ENCODE peak calls at places on chromosome 16, in seven cellular contexts. W is epithelial cell of esophagus, U is cardiac fibroblast, E is adrenal gland, I is lung, P is AG09309, T is coronary artery. K is an unnamed sample.

GRCh38 chr16:83689385-83689831 is 118.4 kb upstream of the HSBP1 start:
- DNase-seq in W (peak), U (peak), E (no peak), I (no peak), P (peak), T (no peak), K (peak)

GRCh38 chr16:57268804-57269800 is 15.4 kb downstream of the PLLP start:
- DNase-seq in W (no peak), U (no peak), E (peak), I (peak), P (no peak), T (peak), K (peak)

GRCh38 chr16:9159839-9160550 is 68.6 kb downstream of the HAPSTR1 start:
- DNase-seq in W (peak), U (peak), E (peak), I (peak), P (no peak), T (no peak), K (peak)

GRCh38 chr16:17777461-17777863 is 306.7 kb upstream of the XYLT1 start:
- DNase-seq in W (no peak), U (peak), E (no peak), I (no peak), P (peak), T (no peak), K (peak)

GRCh38 chr16:86844691-86845090 is 266.3 kb downstream of the FOXL1 start:
- DNase-seq in W (peak), U (no peak), E (no peak), I (no peak), P (no peak), T (no peak), K (no peak)

GRCh38 chr16:87806608-87807546 is 41.1 kb upstream of the KLHDC4 start:
- DNase-seq in W (peak), U (peak), E (peak), I (peak), P (peak), T (no peak), K (peak)

GRCh38 chr16:66250686-66251405 is 115.6 kb upstream of the CDH5 start:
- DNase-seq in W (no peak), U (peak), E (no peak), I (peak), P (no peak), T (peak), K (peak)

GRCh38 chr16:47143329-47143676 is 442 bp downstream of the NETO2 start:
- DNase-seq in W (peak), U (peak), E (peak), I (peak), P (no peak), T (no peak), K (peak)

GRCh38 chr16:80273635-80274538 is 266.9 kb upstream of the DYNLRB2 start:
- DNase-seq in W (peak), U (peak), E (no peak), I (no peak), P (peak), T (no peak), K (peak)

GRCh38 chr16:89324056-89325010 is 106.8 kb downstream of the ZNF778 start:
- DNase-seq in W (peak), U (peak), E (no peak), I (no peak), P (no peak), T (peak), K (peak)

GRCh38 chr16:30533748-30534367 is 800 bp downstream of the ZNF747 start:
- DNase-seq in W (no peak), U (no peak), E (no peak), I (no peak), P (no peak), T (peak), K (no peak)

GRCh38 chr16:74984194-74984669 is 691 bp downstream of the WDR59 start:
- DNase-seq in W (peak), U (peak), E (no peak), I (no peak), P (no peak), T (no peak), K (peak)

GRCh38 chr16:68548947-68549346 is 9.9 kb downstream of the ZFP90 start:
- DNase-seq in W (no peak), U (no peak), E (no peak), I (no peak), P (no peak), T (no peak), K (no peak)

GRCh38 chr16:53673189-53673588 is 30.5 kb downstream of the RPGRIP1L start:
- DNase-seq in W (no peak), U (no peak), E (no peak), I (no peak), P (no peak), T (no peak), K (no peak)

GRCh38 chr16:61879-62281 is 8.3 kb downstream of the SNRNP25 start:
- DNase-seq in W (no peak), U (no peak), E (no peak), I (no peak), P (no peak), T (no peak), K (no peak)

GRCh38 chr16:85027349-85027967 is at the start of gene KIAA0513:
- DNase-seq in W (peak), U (peak), E (peak), I (peak), P (peak), T (peak), K (peak)

GRCh38 chr16:27401768-27402568 is at the start of gene IL21R:
- DNase-seq in W (no peak), U (peak), E (peak), I (peak), P (peak), T (peak), K (peak)

GRCh38 chr16:22195695-22196558 is 10.2 kb upstream of the EEF2K start:
- DNase-seq in W (peak), U (peak), E (peak), I (peak), P (peak), T (peak), K (peak)

GRCh38 chr16:17331071-17331521 is 139.7 kb downstream of the XYLT1 start:
- DNase-seq in W (no peak), U (no peak), E (peak), I (no peak), P (peak), T (peak), K (peak)

GRCh38 chr16:21228473-21228872 is 5.0 kb upstream of the ANKS4B start:
- DNase-seq in W (no peak), U (no peak), E (no peak), I (no peak), P (no peak), T (no peak), K (no peak)

GRCh38 chr16:66408181-66409048 is 18.7 kb upstream of the BEAN1 start:
- DNase-seq in W (peak), U (peak), E (no peak), I (no peak), P (no peak), T (no peak), K (peak)

GRCh38 chr16:87227651-87228015 is 89.6 kb downstream of the C16orf95 start:
- DNase-seq in W (no peak), U (no peak), E (no peak), I (no peak), P (no peak), T (no peak), K (no peak)

GRCh38 chr16:16905850-16906249 is 526.9 kb downstream of the NPIPA7 start:
- DNase-seq in W (no peak), U (no peak), E (no peak), I (no peak), P (no peak), T (no peak), K (no peak)

GRCh38 chr16:88290850-88291830 is 91.6 kb upstream of the ZNF469 start:
- DNase-seq in W (no peak), U (no peak), E (no peak), I (no peak), P (no peak), T (no peak), K (no peak)

GRCh38 chr16:74603848-74604247 is 3.1 kb downstream of the GLG1 start:
- DNase-seq in W (no peak), U (peak), E (no peak), I (no peak), P (no peak), T (no peak), K (peak)

GRCh38 chr16:14418795-14419225 is 211.2 kb downstream of the PARN start:
- DNase-seq in W (no peak), U (no peak), E (peak), I (no peak), P (no peak), T (peak), K (peak)
- H3K4me3 ChIP-seq in W (no peak), U (no peak), E (no peak), I (no peak), P (no peak), T (peak), K (no peak)

DNA sequence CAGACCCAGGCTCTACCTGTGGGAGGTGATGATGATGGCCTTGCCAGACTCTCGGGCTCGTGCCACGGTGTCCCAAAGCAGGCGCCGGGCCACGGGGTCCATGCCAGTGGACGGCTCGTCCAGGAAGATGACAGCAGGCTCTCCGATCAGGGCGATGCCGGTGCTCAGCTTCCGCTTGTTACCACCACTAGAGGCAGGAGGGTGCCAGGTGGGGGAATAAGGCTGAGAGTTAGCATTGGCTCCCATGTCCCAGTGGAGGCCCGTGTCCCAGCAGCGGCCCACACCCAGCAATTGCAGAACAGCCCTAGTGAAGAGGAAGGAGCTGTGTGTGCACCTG is 10.3 kb upstream of the RNPS1 start:
- DNase-seq in W (no peak), U (no peak), E (no peak), I (no peak), P (no peak), T (no peak), K (no peak)
- TF ChIP-seq CTCF in W (peak), U (no peak), E (no peak), I (no peak), P (peak), T (no peak), K (no peak)

DNA sequence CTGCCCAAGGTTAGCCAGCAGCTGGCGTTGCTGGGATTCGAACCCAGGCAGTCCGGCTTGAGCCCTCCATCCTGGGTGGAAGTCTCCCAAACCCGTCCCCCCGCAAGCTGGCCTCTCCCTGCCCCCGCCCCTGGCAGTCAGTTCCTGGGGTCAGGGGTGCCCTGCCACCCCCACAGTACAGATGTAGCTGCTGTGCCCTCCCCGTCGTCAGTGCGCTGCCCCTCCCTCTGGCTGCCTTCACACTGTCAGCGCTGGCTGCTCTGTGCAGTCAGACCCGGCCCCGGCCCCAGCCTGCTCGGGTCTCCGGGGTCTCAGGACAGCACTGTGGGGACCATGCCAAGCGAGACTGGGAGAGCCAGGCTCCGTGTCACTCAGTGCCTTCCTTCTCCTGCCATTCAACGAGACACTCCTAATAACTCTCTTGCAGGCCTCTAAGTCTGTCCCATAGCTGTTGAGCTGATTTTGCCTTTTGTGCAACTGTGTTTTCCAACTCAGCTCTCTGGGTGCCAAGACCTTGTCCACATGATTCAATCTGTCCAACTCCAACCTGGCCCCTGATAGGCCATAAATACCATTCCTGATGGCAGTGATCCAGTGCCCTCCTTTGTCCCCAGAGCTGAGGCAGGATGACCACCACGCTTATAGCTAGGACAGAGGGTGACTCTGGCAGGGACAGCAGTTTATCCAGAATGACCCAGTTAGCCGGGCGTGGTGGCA is 55.5 kb upstream of the IL34 start:
- DNase-seq in W (no peak), U (no peak), E (peak), I (no peak), P (no peak), T (no peak), K (peak)
- H3K4me3 ChIP-seq in W (no peak), U (no peak), E (no peak), I (no peak), P (no peak), T (peak), K (peak)

GRCh38 chr16:51410125-51410524 is 259.1 kb upstream of the SALL1 start:
- DNase-seq in W (no peak), U (no peak), E (no peak), I (no peak), P (no peak), T (no peak), K (no peak)
- TF ChIP-seq CTCF in W (no peak), U (no peak), E (no peak), I (no peak), P (no peak), T (no peak), K (no peak)